ENCODE peak calls at places on chromosomes 4 and X, in six cellular contexts. G is NCI-H774, Q is GM23248, Y is kidney glomerular epithelial cell, L is NCI-H2029 treated with DMSO at 0.1 percent for 48 hours, C is OCI-LY7. X is an unnamed sample.

GRCh38 chrX:150649096-150649870 is 43.9 kb upstream of the MTMR1 start:
- DNase-seq in G (no peak), Q (peak), Y (no peak), L (peak), C (no peak), X (no peak)

GRCh38 chrX:65971151-65971550 is 68.7 kb downstream of the VSIG4 start:
- DNase-seq in G (no peak), Q (no peak), Y (no peak), L (no peak), C (no peak), X (no peak)

GRCh38 chr4:3531306-3531886 is 826 bp downstream of the LRPAP1 start:
- DNase-seq in G (no peak), Q (no peak), Y (no peak), L (no peak), C (peak), X (no peak)

GRCh38 chr4:125735107-125735506 is 420.4 kb downstream of the FAT4 start:
- DNase-seq in G (no peak), Q (peak), Y (peak), L (no peak), C (no peak), X (peak)

GRCh38 chr4:151991001-151991883 is 230.4 kb upstream of the GATB start:
- DNase-seq in G (no peak), Q (no peak), Y (no peak), L (no peak), C (no peak), X (no peak)

GRCh38 chr4:120699354-120699753 is 223.2 kb downstream of the PRDM5 start:
- DNase-seq in G (no peak), Q (no peak), Y (no peak), L (no peak), C (no peak), X (no peak)

GRCh38 chr4:24792552-24792951 is 2.8 kb upstream of the SOD3 start:
- DNase-seq in G (no peak), Q (no peak), Y (no peak), L (no peak), C (no peak), X (no peak)

GRCh38 chr4:186297013-186297645 is 31.1 kb downstream of the F11 start:
- DNase-seq in G (peak), Q (peak), Y (peak), L (peak), C (peak), X (no peak)

GRCh38 chrX:54842638-54843037 is 35.1 kb downstream of the MAGED2 start:
- DNase-seq in G (no peak), Q (no peak), Y (no peak), L (no peak), C (no peak), X (no peak)

GRCh38 chr4:176383273-176384077 is 63.7 kb downstream of the SPCS3 start:
- DNase-seq in G (no peak), Q (peak), Y (no peak), L (no peak), C (no peak), X (no peak)

GRCh38 chrX:13215729-13216128 is 104.1 kb downstream of the ATXN3L start:
- DNase-seq in G (no peak), Q (peak), Y (no peak), L (no peak), C (no peak), X (no peak)

GRCh38 chr4:178070155-178070554 is 627.9 kb upstream of the AGA start:
- DNase-seq in G (no peak), Q (no peak), Y (no peak), L (no peak), C (no peak), X (no peak)

GRCh38 chrX:55841962-55842752 is 124.6 kb downstream of the RRAGB start:
- DNase-seq in G (no peak), Q (no peak), Y (no peak), L (no peak), C (no peak), X (no peak)

GRCh38 chr4:41435509-41435908 is 102.4 kb upstream of the LIMCH1 start:
- DNase-seq in G (no peak), Q (no peak), Y (no peak), L (no peak), C (no peak), X (no peak)

GRCh38 chr4:10810411-10810810 is 125.8 kb upstream of the CLNK start:
- DNase-seq in G (no peak), Q (peak), Y (no peak), L (no peak), C (no peak), X (no peak)

GRCh38 chr4:145935253-145936141 is 3.1 kb downstream of the ZNF827 start:
- DNase-seq in G (no peak), Q (peak), Y (no peak), L (no peak), C (peak), X (peak)